ENCODE peak calls at places on chromosomes 5 and 9, in eight cellular contexts. W is brain microvascular endothelial cell, R is suprapubic skin, O is heart right ventricle, I is WTC11, F is neural crest cell, P is colonic mucosa, N is progenitor cell of endocrine pancreas. K is an unnamed sample.
A peak's percentile ranks its signal among the peaks of the same experiment; 100 is the strongest.

GRCh38 chr5:6576861-6577501 is 55.9 kb downstream of the NSUN2 start:
- DNase-seq in F (peak; percentile 18), N (no peak), R (no peak), P (no peak), W (peak; percentile 64), I (peak; percentile 28), O (no peak), K (peak; percentile 58)

GRCh38 chr9:132354645-132355355 is at the start of gene SETX:
- DNase-seq in R (peak; percentile 97), N (peak; percentile 93), F (peak; percentile 87), O (peak; percentile 98), W (peak; percentile 91), I (peak; percentile 97), P (peak; percentile 97), K (peak; percentile 98)

GRCh38 chr5:175797521-175798038 is 73.8 kb upstream of the CPLX2 start:
- DNase-seq in R (no peak), N (no peak), P (no peak), I (peak; percentile 68), W (no peak), F (peak; percentile 27), O (no peak), K (no peak)

GRCh38 chr5:92653730-92654461 is 927.1 kb downstream of the NR2F1-AS1 start:
- DNase-seq in W (no peak), N (no peak), O (no peak), F (no peak), R (no peak), I (no peak), P (no peak), K (no peak)

GRCh38 chr9:122389799-122390481 is 19.1 kb downstream of the PTGS1 start:
- DNase-seq in P (no peak), F (no peak), O (no peak), N (no peak), I (no peak), W (no peak), R (no peak), K (peak; percentile 15)

GRCh38 chr9:13992136-13992798 is 321.7 kb downstream of the NFIB start:
- DNase-seq in W (peak; percentile 30), R (no peak), N (no peak), P (no peak), O (no peak), I (no peak), F (no peak), K (peak; percentile 43)

GRCh38 chr9:100720922-100721321 is 143.0 kb downstream of the CAVIN4 start:
- DNase-seq in O (no peak), P (no peak), F (no peak), I (no peak), N (no peak), R (no peak), W (peak; percentile 3), K (no peak)

GRCh38 chr5:177357459-177358332 is at the start of gene RGS14:
- DNase-seq in W (peak; percentile 36), I (no peak), N (no peak), R (no peak), P (peak; percentile 71), F (no peak), O (peak; percentile 46), K (peak; percentile 18)

GRCh38 chr9:96022445-96023031 is 147.0 kb downstream of the ERCC6L2 start:
- DNase-seq in R (no peak), P (peak; percentile 53), F (peak; percentile 33), N (no peak), W (no peak), O (peak; percentile 51), I (peak; percentile 60), K (no peak)

GRCh38 chr5:130868186-130868821 is 296.8 kb downstream of the HINT1 start:
- DNase-seq in P (no peak), N (no peak), O (no peak), F (no peak), R (no peak), W (peak; percentile 33), I (no peak), K (peak; percentile 25)

GRCh38 chr5:139764250-139764791 is 31.3 kb upstream of the PSD2 start:
- DNase-seq in W (no peak), F (peak; percentile 53), N (no peak), O (no peak), I (peak; percentile 78), P (no peak), R (no peak), K (peak; percentile 23)

GRCh38 chr5:147853372-147853987 is 22.0 kb upstream of the SPINK1 start:
- DNase-seq in P (no peak), R (no peak), O (no peak), W (no peak), N (no peak), F (no peak), I (no peak), K (no peak)

GRCh38 chr5:96090205-96090604 is 128.6 kb upstream of the ELL2 start:
- DNase-seq in I (no peak), R (no peak), W (no peak), F (no peak), P (no peak), O (no peak), N (no peak), K (no peak)

GRCh38 chr9:2066312-2067273 is 51.4 kb downstream of the SMARCA2 start:
- DNase-seq in O (no peak), F (no peak), W (peak; percentile 64), N (no peak), I (no peak), R (no peak), P (no peak), K (peak; percentile 51)

GRCh38 chr5:132221781-132222648 is 5.6 kb downstream of the P4HA2 start:
- DNase-seq in N (no peak), F (no peak), W (no peak), O (peak; percentile 34), I (no peak), P (peak; percentile 38), R (no peak), K (peak; percentile 86)

GRCh38 chr9:78786794-78787193 is 489.9 kb downstream of the PSAT1 start:
- DNase-seq in I (no peak), N (no peak), O (no peak), F (no peak), P (no peak), W (peak; percentile 64), R (no peak), K (peak; percentile 48)

GRCh38 chr5:132313961-132314432 is 19.8 kb downstream of the SLC22A4 start:
- DNase-seq in R (no peak), O (no peak), F (no peak), I (no peak), N (no peak), P (no peak), W (no peak), K (no peak)

GRCh38 chr5:72101828-72102227 is 5.4 kb upstream of the MAP1B start:
- DNase-seq in P (no peak), I (no peak), R (no peak), N (no peak), O (no peak), F (no peak), W (peak; percentile 14), K (peak; percentile 48)

DNA sequence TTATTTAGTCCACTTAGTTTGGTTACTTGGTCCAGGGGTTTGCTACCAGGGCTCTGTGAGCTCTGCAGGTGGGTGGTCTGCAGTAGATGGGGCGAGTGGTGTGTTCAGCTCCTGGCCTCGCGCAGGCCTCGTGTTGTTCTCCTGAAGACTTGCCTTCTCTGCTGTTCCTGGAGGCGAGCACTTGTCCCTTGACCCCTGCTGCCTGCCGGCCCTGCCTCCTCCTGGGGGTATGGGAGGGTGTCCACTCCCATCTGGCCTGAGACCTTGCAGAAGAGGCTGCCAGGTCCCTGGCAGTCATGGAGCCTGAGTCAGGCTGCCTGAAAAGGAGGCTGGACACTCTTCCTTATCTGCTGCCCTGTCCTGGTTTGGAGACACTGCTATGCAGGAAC is 137.0 kb downstream of the CACNA1B start:
- DNase-seq in N (no peak), O (no peak), P (no peak), F (no peak), I (no peak), R (no peak), W (no peak), K (no peak)
- TF ChIP-seq CTCF in N (no peak), O (no peak), P (no peak), F (no peak), I (no peak), R (no peak), W (no peak), K (no peak)

GRCh38 chr9:117317192-117317591 is 97.7 kb downstream of the ASTN2 start:
- DNase-seq in W (no peak), I (no peak), P (no peak), N (no peak), R (no peak), O (no peak), F (no peak), K (no peak)

GRCh38 chr9:117315236-117315635 is 99.6 kb downstream of the ASTN2 start:
- DNase-seq in I (no peak), W (no peak), O (no peak), R (no peak), F (no peak), P (no peak), N (no peak), K (no peak)

DNA sequence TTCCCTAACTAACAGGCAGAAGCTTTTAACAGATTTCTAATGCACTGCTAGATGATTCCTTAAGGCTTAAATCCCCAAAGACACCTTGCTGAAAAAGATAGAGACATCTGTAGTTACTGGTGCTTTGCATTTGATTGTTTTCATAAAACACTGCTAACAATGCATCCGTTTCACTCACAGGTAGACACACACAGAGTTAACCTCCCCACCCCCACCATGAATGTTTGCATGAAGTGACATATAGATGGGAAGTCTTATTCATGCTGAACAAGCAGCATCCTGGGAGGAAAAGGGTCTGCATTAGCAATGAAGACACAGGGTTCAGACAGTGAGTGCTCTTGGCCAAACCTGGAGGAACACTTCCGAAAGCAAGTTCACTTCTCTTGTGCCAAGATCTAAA is 100.8 kb downstream of the ASTN2 start:
- DNase-seq in F (no peak), N (no peak), P (no peak), W (no peak), O (no peak), I (no peak), R (no peak), K (no peak)
- TF ChIP-seq CTCF in F (no peak), N (no peak), P (no peak), W (no peak), O (no peak), I (no peak), R (no peak), K (no peak)

GRCh38 chr9:7844283-7844682 is 44.7 kb upstream of the DMAC1 start:
- DNase-seq in I (no peak), W (no peak), N (no peak), F (no peak), O (no peak), P (peak; percentile 23), R (no peak), K (peak; percentile 7)
- TF ChIP-seq CTCF in I (no peak), W (peak; percentile 46), N (peak; percentile 41), F (peak; percentile 61), O (peak; percentile 23), P (peak; percentile 40), R (no peak), K (peak; percentile 27)

DNA sequence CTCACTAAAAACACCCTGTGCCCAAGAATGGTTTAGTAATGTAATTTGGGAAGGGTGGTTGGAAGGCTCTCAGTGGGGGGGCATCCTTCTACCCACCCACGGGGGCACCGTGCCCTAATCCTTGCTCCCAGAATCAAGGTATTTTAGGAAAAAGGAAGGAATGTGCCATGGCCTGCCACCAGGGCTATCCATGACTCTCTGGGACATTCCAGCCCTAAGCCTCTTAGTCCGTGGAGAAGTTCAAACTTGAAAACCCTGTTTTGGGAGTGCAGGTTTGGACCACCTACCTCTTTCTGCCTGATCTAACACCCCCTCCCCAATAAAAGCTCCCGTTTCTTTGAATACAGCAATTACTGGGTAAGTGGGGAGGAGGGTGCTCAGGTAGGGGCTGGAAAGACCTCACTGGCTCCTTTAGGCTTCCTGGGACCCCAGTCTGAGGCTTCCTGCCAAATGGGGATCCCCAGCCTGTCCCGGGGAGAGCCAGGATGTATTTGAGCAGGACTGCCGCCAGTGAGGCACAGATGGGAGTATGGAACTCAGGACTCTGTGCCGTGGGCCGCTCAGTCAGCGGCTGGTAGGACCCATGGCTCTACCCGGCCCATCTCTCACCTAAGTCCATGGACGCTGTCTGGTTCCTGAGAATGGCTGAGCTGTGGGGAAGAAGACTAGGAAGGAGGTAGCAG is 3.6 kb upstream of the PITX1 start:
- DNase-seq in P (no peak), W (no peak), R (no peak), F (no peak), O (no peak), N (no peak), I (no peak), K (no peak)
- TF ChIP-seq CTCF in P (no peak), W (no peak), R (no peak), F (no peak), O (no peak), N (peak; percentile 12), I (no peak), K (no peak)